ENCODE peak calls at places on chromosomes 16 and 17, in four cellular contexts. C, X, S and O are unnamed samples.

GRCh38 chr16:11066231-11066870 is 122.0 kb downstream of the CLEC16A start:
- DNase-seq in C (no peak), X (no peak), S (no peak), O (no peak)

GRCh38 chr16:69889295-69889964 is 61.7 kb upstream of the CLEC18A start:
- DNase-seq in C (no peak), X (no peak), S (no peak), O (no peak)

GRCh38 chr17:73308017-73308823 is 3.6 kb downstream of the CDC42EP4 start:
- DNase-seq in C (no peak), X (no peak), S (no peak), O (no peak)

GRCh38 chr17:56939869-56940484 is 20.9 kb downstream of the COIL start:
- DNase-seq in C (no peak), X (no peak), S (peak; percentile 30), O (no peak)

GRCh38 chr17:79220715-79221291 is 146.2 kb downstream of the ENGASE start:
- DNase-seq in C (no peak), X (no peak), S (no peak), O (no peak)

GRCh38 chr17:43650471-43650870 is 11.3 kb downstream of the MEOX1 start:
- DNase-seq in C (no peak), X (no peak), S (no peak), O (no peak)

GRCh38 chr16:24297375-24297774 is 41.2 kb downstream of the CACNG3 start:
- DNase-seq in C (no peak), X (no peak), S (no peak), O (no peak)

GRCh38 chr16:20415541-20415940 is 6.2 kb downstream of the ACSM5 start:
- DNase-seq in C (no peak), X (no peak), S (no peak), O (no peak)

GRCh38 chr17:46009681-46010596 is 10.9 kb downstream of the STH start:
- DNase-seq in C (no peak), X (no peak), S (no peak), O (no peak)

GRCh38 chr17:74471341-74471740 is 4.9 kb downstream of the CD300A start:
- DNase-seq in C (no peak), X (no peak), S (no peak), O (no peak)

GRCh38 chr16:89710709-89711564 is 9.4 kb upstream of the SPATA2L start:
- DNase-seq in C (no peak), X (no peak), S (no peak), O (no peak)

GRCh38 chr16:87570938-87571867 is 31.1 kb upstream of the JPH3 start:
- DNase-seq in C (no peak), X (peak; percentile 54), S (no peak), O (no peak)

GRCh38 chr17:82001657-82002056 is 21.0 kb downstream of the CENPX start:
- DNase-seq in C (no peak), X (no peak), S (no peak), O (no peak)

GRCh38 chr17:82412535-82413520 is 5.3 kb upstream of the HEXD start:
- DNase-seq in C (no peak), X (no peak), S (no peak), O (no peak)

GRCh38 chr16:17335826-17336492 is 134.8 kb downstream of the XYLT1 start:
- DNase-seq in C (no peak), X (no peak), S (no peak), O (no peak)

GRCh38 chr17:64920026-64920418 is 744 bp upstream of the LRRC37A3 start:
- DNase-seq in C (no peak), X (no peak), S (no peak), O (no peak)

GRCh38 chr16:54034684-54035083 is 251.9 kb downstream of the IRX3 start:
- DNase-seq in C (no peak), X (no peak), S (no peak), O (no peak)

GRCh38 chr17:50918933-50919296 is 52.8 kb upstream of the TOB1 start:
- DNase-seq in C (no peak), X (no peak), S (peak; percentile 15), O (no peak)

GRCh38 chr17:30969989-30970680 is 704 bp upstream of the RNF135 start:
- DNase-seq in C (no peak), X (no peak), S (no peak), O (no peak)

GRCh38 chr16:65120811-65121721 is 797 bp downstream of the CDH11 start:
- DNase-seq in C (no peak), X (no peak), S (no peak), O (no peak)

GRCh38 chr17:79996291-79996690 is 39.4 kb downstream of the TBC1D16 start:
- DNase-seq in C (no peak), X (no peak), S (peak; percentile 22), O (no peak)

GRCh38 chr17:82754297-82755208 is 2.7 kb downstream of the TBCD start:
- DNase-seq in C (peak; percentile 75), X (no peak), S (no peak), O (no peak)

GRCh38 chr17:67377727-67378443 is 804 bp downstream of the PITPNC1 start:
- DNase-seq in C (no peak), X (no peak), S (peak; percentile 54), O (no peak)

GRCh38 chr17:64115871-64116534 is 13.9 kb downstream of the ERN1 start:
- DNase-seq in C (peak; percentile 92), X (no peak), S (no peak), O (no peak)

GRCh38 chr17:54992797-54993639 is 24.5 kb downstream of the STXBP4 start:
- DNase-seq in C (no peak), X (no peak), S (peak; percentile 37), O (no peak)

GRCh38 chr16:70576431-70577255 is 53.0 kb downstream of the SF3B3 start:
- DNase-seq in C (no peak), X (no peak), S (no peak), O (no peak)

GRCh38 chr16:86093801-86094750 is 195.1 kb downstream of the IRF8 start:
- DNase-seq in C (no peak), X (no peak), S (no peak), O (no peak)

GRCh38 chr16:47920709-47921108 is 235.1 kb downstream of the ABCC12 start:
- DNase-seq in C (no peak), X (no peak), S (no peak), O (no peak)

GRCh38 chr16:12341423-12341822 is 364.9 kb downstream of the SNX29 start:
- DNase-seq in C (peak; percentile 60), X (no peak), S (no peak), O (no peak)

GRCh38 chr17:4134756-4135155 is 8.1 kb downstream of the ZZEF1 start:
- DNase-seq in C (no peak), X (no peak), S (no peak), O (no peak)
- H3K4me1 ChIP-seq in C (peaks cover 2% of the 10 kb centered on the region), X (peaks cover 13% of the 10 kb centered on the region), S (peaks cover 29% of the 10 kb centered on the region), O (peaks cover 22% of the 10 kb centered on the region)

GRCh38 chr16:60717808-60718207 is 1318.4 kb downstream of the CDH8 start:
- DNase-seq in C (no peak), X (no peak), S (no peak), O (no peak)
- H3K9me3 ChIP-seq in C (no peaks in the 10 kb centered on the region), X (no peaks in the 10 kb centered on the region), S (no peaks in the 10 kb centered on the region), O (no peaks in the 10 kb centered on the region)

DNA sequence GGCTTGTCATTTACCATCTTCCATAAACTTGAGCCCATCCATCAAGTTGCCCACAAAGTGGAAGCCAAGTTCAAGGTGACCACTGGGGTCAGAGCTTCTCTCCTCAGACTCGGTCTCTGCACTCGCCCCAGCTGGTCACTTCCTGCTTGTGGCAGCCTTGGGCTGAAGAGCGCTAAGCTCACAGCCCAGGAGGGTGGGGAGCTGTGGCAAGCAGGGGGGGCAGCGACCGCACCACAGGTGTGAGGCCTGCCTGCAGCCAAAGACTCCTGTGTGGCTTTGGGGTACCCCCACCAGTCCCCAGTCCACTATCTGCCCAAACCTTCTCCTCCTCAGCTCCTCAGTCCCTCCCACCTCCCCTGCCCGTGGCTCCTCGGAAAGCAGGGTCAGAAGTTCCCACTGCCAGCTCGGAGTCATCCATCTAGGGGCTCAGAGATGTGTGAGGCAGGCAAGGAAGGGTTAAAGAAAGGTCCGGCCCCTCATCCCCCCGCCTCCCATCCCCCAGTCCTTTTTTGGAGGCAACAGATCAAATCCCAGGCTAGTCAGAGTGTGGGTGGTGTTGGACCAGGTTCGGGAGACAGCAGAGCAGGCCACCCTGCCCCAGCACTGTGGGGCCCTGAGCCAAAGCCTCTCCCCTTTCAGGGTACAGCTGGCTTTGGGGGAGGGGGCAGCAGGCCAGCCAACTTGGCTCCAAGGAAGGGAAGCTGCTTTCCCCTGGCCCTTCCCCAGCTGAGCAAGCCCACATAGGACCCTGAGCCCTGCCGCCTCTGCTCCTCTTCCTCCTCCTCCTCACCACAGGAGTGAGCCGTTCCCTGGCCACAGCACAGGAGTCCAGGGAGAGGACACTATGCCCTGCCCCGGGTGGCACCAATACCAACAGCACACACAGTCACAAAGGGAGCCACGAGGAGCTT is 3.2 kb downstream of the CSF3 start:
- DNase-seq in C (no peak), X (no peak), S (no peak), O (no peak)
- H3K4me3 ChIP-seq in C (no peak overlapping the region), X (no peak overlapping the region), S (no peak overlapping the region), O (no peak overlapping the region)

GRCh38 chr16:924063-924462 is 46.7 kb downstream of the LMF1 start:
- DNase-seq in C (no peak), X (no peak), S (no peak), O (no peak)

GRCh38 chr16:926715-927114 is 44.1 kb downstream of the LMF1 start:
- DNase-seq in C (no peak), X (no peak), S (no peak), O (no peak)

GRCh38 chr16:927406-927805 is 43.4 kb downstream of the LMF1 start:
- DNase-seq in C (no peak), X (no peak), S (no peak), O (no peak)

GRCh38 chr16:923184-923583 is 47.6 kb downstream of the LMF1 start:
- DNase-seq in C (no peak), X (no peak), S (no peak), O (no peak)

DNA sequence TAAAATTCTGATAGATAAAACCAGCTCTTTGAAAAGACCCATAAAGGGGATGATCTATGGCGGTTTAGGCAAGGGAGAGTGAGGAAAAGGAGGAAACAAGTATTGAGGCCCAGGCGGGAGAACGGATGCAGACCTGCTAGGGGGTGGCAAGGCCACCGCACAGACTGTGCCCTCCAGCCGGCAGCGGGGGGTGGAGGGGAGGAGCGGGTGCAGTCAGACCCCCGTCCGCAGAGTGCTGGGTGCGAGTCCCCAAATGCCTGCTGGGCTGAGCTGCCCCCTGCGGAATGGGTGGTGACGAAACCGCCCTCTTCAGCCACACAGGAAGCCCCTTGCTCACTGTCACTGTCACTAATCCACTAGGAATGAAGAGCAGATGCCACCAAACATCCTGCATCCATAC is 46.0 kb downstream of the LMF1 start:
- DNase-seq in C (no peak), X (no peak), S (no peak), O (no peak)
- H3K4me1 ChIP-seq in C (no peaks in the 10 kb centered on the region), X (peaks cover 9% of the 10 kb centered on the region), S (no peaks in the 10 kb centered on the region), O (no peaks in the 10 kb centered on the region)

GRCh38 chr16:66199189-66199588 is 167.3 kb upstream of the CDH5 start:
- DNase-seq in C (no peak), X (no peak), S (no peak), O (no peak)
- H3K9me3 ChIP-seq in C (no peaks in the 10 kb centered on the region), X (no peaks in the 10 kb centered on the region), S (no peaks in the 10 kb centered on the region), O (no peaks in the 10 kb centered on the region)

GRCh38 chr17:14198013-14198412 is 38.6 kb downstream of the CDRT15 start:
- DNase-seq in C (no peak), X (no peak), S (no peak), O (no peak)
- H3K4me3 ChIP-seq in C (no peak overlapping the region), X (no peak overlapping the region), S (peak overlapping the region; percentile 17), O (peak overlapping the region; percentile 13)